ENCODE peak calls at places on chromosomes 6 and 20, in seven cellular contexts. L is breast epithelium; Z is heart right ventricle; V is mucosa of descending colon; A is body of pancreas; C is keratinocyte; U is CD8-positive, alpha-beta T cell. O is an unnamed sample.
A peak's percentile ranks its signal among the peaks of the same experiment; 100 is the strongest.

GRCh38 chr20:58875541-58876134 is 23.1 kb downstream of the GNAS start:
- DNase-seq in L (no peak), Z (no peak), A (no peak), U (no peak), V (no peak), C (no peak), O (no peak)

GRCh38 chr20:23331951-23332350 is 18.6 kb upstream of the NXT1 start:
- DNase-seq in A (no peak), U (no peak), L (no peak), Z (no peak), C (no peak), V (no peak), O (no peak)

GRCh38 chr6:113293106-113293505 is 564.0 kb upstream of the MARCKS start:
- DNase-seq in C (no peak), A (no peak), U (no peak), L (no peak), V (no peak), Z (no peak), O (no peak)

GRCh38 chr6:36592221-36592655 is 1.9 kb upstream of the SRSF3 start:
- DNase-seq in C (no peak), Z (no peak), L (no peak), U (no peak), A (no peak), V (no peak), O (no peak)

GRCh38 chr6:79257381-79258205 is 23.1 kb upstream of the HMGN3 start:
- DNase-seq in V (no peak), C (peak; percentile 44), L (no peak), A (no peak), U (no peak), Z (no peak), O (no peak)

GRCh38 chr6:119821380-119821779 is 471.8 kb upstream of the MAN1A1 start:
- DNase-seq in C (no peak), V (no peak), Z (no peak), L (no peak), A (no peak), U (no peak), O (no peak)

GRCh38 chr20:2379511-2380229 is 1.0 kb upstream of the TGM6 start:
- DNase-seq in U (no peak), L (no peak), Z (no peak), C (no peak), A (no peak), V (no peak), O (no peak)

GRCh38 chr6:32195902-32196681 is 3.6 kb upstream of the GPSM3 start:
- DNase-seq in C (no peak), L (peak; percentile 91), Z (peak; percentile 92), V (peak; percentile 95), U (peak; percentile 76), A (peak; percentile 93), O (peak; percentile 93)

GRCh38 chr6:117776441-117776840 is 101.2 kb downstream of the NUS1 start:
- DNase-seq in Z (no peak), U (no peak), V (no peak), L (no peak), A (no peak), C (no peak), O (no peak)

GRCh38 chr6:96186094-96186493 is 170.3 kb downstream of the FUT9 start:
- DNase-seq in A (no peak), V (no peak), C (no peak), U (no peak), L (no peak), Z (no peak), O (no peak)
- TF ChIP-seq CTCF in A (no peak), V (no peak), C (no peak), U (no peak), L (no peak), Z (no peak), O (no peak)

GRCh38 chr6:30721198-30722024 is 1.3 kb downstream of the TUBB start:
- DNase-seq in V (peak; percentile 95), L (peak; percentile 92), A (peak; percentile 92), U (peak; percentile 97), Z (peak; percentile 94), C (no peak), O (peak; percentile 94)
- TF ChIP-seq CTCF in V (peak; percentile 42), L (peak; percentile 18), A (peak; percentile 79), U (peak; percentile 36), Z (peak; percentile 61), C (no peak), O (peak; percentile 60)

DNA sequence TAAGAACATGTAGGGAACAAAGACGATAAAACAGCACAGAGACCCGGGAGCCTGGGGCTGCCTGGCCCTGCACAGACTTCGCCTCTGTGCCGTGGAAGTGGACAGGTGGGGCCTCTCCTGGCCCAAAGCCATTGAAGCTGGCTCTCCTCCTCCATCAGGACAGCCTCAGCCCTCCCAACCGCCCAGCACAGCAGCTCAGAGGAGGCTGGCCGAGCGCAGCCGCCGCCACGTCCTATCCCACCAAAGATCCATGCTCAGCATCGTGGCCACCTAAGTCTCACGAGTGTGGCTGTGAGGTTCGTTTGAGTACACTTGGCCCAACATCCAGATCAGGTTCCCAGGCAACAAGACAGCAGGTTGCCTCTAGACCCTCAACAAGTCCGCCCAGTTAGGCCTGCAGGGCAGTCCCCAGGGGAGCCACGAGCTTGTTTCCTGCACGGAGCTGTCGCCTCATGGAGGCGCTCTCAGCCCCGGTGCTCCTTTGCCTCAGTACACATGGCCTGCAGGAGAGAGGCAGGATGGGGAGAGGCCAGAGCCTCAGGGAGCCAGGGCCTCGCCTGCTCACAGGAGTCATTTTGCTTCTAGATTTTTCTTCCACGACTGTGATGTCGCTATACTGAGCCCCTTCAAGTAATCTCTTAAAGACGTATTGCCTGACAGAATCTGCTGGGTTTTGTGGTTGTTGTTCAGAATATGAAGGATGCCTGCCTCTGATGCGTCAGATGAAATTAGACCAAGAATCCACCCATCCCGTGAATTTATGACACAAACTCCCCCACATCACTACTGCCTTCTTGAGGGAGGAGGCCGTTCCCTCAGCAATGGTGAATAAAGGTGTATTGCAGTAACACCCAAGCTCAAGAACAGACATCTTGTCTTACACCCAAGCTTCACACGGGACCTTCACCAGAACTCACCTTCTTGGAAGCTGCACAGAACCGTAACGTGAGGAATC is 102.7 kb downstream of the RNASET2 start:
- DNase-seq in A (no peak), U (no peak), L (no peak), V (no peak), C (no peak), Z (no peak), O (no peak)
- TF ChIP-seq CTCF in A (no peak), U (no peak), L (no peak), V (no peak), C (no peak), Z (no peak), O (no peak)

GRCh38 chr20:33729101-33729500 is 2.7 kb upstream of the ZNF341 start:
- DNase-seq in U (no peak), C (no peak), L (no peak), Z (no peak), A (no peak), V (no peak), O (no peak)

GRCh38 chr20:33732166-33732970 is 572 bp downstream of the ZNF341 start:
- DNase-seq in Z (peak; percentile 91), V (peak; percentile 95), U (no peak), L (peak; percentile 86), A (peak; percentile 92), C (peak; percentile 15), O (peak; percentile 93)

GRCh38 chr20:33730946-33731692 is 677 bp upstream of the ZNF341 start:
- DNase-seq in V (no peak), Z (no peak), A (peak; percentile 10), C (no peak), L (no peak), U (peak; percentile 50), O (no peak)

GRCh38 chr20:33733654-33734576 is 2.1 kb downstream of the ZNF341 start:
- DNase-seq in V (peak; percentile 73), U (no peak), A (peak; percentile 63), Z (no peak), C (no peak), L (no peak), O (no peak)

DNA sequence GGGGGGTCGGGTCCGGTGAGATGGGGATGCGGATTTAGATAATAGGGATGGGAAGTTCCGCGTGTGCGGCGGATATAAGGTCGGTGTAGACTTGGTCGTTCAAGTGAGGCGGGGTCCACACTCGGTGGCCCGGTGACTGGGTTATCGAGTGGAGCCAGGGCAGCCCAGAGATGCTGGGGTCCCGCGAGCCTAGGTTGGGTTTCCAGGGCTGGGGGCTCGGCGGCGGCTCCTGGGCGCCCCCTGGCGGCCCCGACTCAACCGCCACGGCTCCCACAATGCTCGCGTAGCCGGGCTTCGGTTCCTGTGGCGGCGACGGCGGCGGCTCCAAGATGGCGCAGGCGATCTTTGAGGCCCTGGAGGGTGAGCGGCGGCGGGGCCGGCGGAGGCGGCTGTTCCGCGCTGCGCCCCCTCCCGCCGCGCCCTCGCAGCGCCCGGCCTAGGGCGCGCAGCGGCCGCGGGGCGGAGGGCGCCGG is at the start of gene ZNF341:
- DNase-seq in L (peak; percentile 89), C (peak; percentile 2), Z (peak; percentile 91), A (peak; percentile 92), U (peak; percentile 95), V (peak; percentile 94), O (peak; percentile 95)
- TF ChIP-seq CTCF in L (peak; percentile 93), C (no peak), Z (peak; percentile 90), A (peak; percentile 93), U (peak; percentile 67), V (peak; percentile 93), O (peak; percentile 87)

GRCh38 chr6:70705772-70706171 is 38.1 kb downstream of the SMAP1 start:
- DNase-seq in Z (no peak), A (no peak), V (no peak), L (no peak), U (no peak), C (no peak), O (no peak)

GRCh38 chr6:70708448-70708847 is 40.8 kb downstream of the SMAP1 start:
- DNase-seq in C (no peak), U (no peak), L (no peak), A (no peak), V (no peak), Z (no peak), O (no peak)

GRCh38 chr6:70709826-70710225 is 42.1 kb downstream of the SMAP1 start:
- DNase-seq in V (no peak), Z (no peak), C (no peak), U (no peak), L (no peak), A (no peak), O (no peak)

GRCh38 chr6:70707893-70708292 is 40.2 kb downstream of the SMAP1 start:
- DNase-seq in V (no peak), A (no peak), U (no peak), C (no peak), L (no peak), Z (no peak), O (no peak)

GRCh38 chr6:70706491-70707123 is 38.9 kb downstream of the SMAP1 start:
- DNase-seq in Z (no peak), A (no peak), L (no peak), C (no peak), U (no peak), V (no peak), O (no peak)
- TF ChIP-seq CTCF in Z (peak; percentile 67), A (peak; percentile 59), L (peak; percentile 63), C (peak; percentile 28), U (peak; percentile 90), V (no peak), O (peak; percentile 63)